ENCODE peak calls at places on chromosomes 13 and 19, in five cellular contexts. R, V, Q, G and K are unnamed samples.

GRCh38 chr13:99123101-99124045 is 77.3 kb upstream of the UBAC2 start:
- DNase-seq in G (no peak), R (no peak), Q (no peak), V (no peak), K (no peak)

GRCh38 chr13:32200741-32201140 is 114.4 kb downstream of the ZAR1L start:
- DNase-seq in G (no peak), Q (no peak), V (no peak), R (no peak), K (no peak)

GRCh38 chr13:99285432-99286182 is 21.6 kb downstream of the GPR183 start:
- DNase-seq in G (no peak), Q (no peak), V (no peak), R (no peak), K (no peak)

GRCh38 chr13:37345869-37346268 is 240.4 kb upstream of the CSNK1A1L start:
- DNase-seq in Q (no peak), G (no peak), R (no peak), V (no peak), K (no peak)

GRCh38 chr19:661427-662196 is 1.4 kb downstream of the RNF126 start:
- DNase-seq in R (no peak), G (no peak), V (no peak), Q (no peak), K (no peak)

GRCh38 chr13:84553252-84553651 is 671.0 kb upstream of the SLITRK1 start:
- DNase-seq in V (no peak), R (no peak), G (no peak), Q (no peak), K (no peak)

GRCh38 chr19:29404951-29405727 is 120.7 kb upstream of the VSTM2B start:
- DNase-seq in G (no peak), R (no peak), V (peak; percentile 1), Q (no peak), K (no peak)

GRCh38 chr19:28039677-28040381 is 1173.1 kb downstream of the UQCRFS1 start:
- DNase-seq in G (no peak), R (no peak), Q (no peak), V (no peak), K (no peak)

GRCh38 chr19:56170261-56170660 is 5.5 kb upstream of the GALP start:
- DNase-seq in Q (no peak), R (no peak), V (peak; percentile 94), G (no peak), K (no peak)

GRCh38 chr13:101838305-101838835 is 385.9 kb downstream of the ITGBL1 start:
- DNase-seq in V (peak; percentile 66), Q (no peak), R (peak; percentile 9), G (no peak), K (no peak)

GRCh38 chr13:96053003-96053703 is at the start of gene UGGT2:
- DNase-seq in G (peak; percentile 85), V (peak; percentile 91), Q (peak; percentile 77), R (peak; percentile 57), K (peak; percentile 93)

GRCh38 chr19:1935484-1936208 is 5.3 kb upstream of the CSNK1G2 start:
- DNase-seq in Q (no peak), R (no peak), V (peak; percentile 10), G (no peak), K (no peak)

GRCh38 chr13:51943721-51944120 is 67.5 kb downstream of the ATP7B start:
- DNase-seq in G (no peak), V (no peak), R (no peak), Q (no peak), K (no peak)

GRCh38 chr13:100987993-100988392 is 313.4 kb upstream of the TMTC4 start:
- DNase-seq in R (peak; percentile 5), G (no peak), V (peak; percentile 27), Q (no peak), K (peak; percentile 8)

GRCh38 chr13:40377783-40378182 is 288.7 kb downstream of the FOXO1 start:
- DNase-seq in R (no peak), G (no peak), Q (no peak), V (no peak), K (no peak)

GRCh38 chr19:50835785-50836542 is 2.6 kb upstream of the KLK15 start:
- DNase-seq in V (peak; percentile 62), R (no peak), G (no peak), Q (no peak), K (peak; percentile 85)

GRCh38 chr19:50252111-50252886 is 48.9 kb downstream of the MYH14 start:
- DNase-seq in Q (no peak), R (no peak), V (peak; percentile 72), G (no peak), K (no peak)

GRCh38 chr13:90445179-90445578 is 902.3 kb upstream of the MIR17HG start:
- DNase-seq in V (peak; percentile 88), R (peak; percentile 73), Q (no peak), G (peak; percentile 14), K (no peak)

GRCh38 chr13:44651209-44651608 is 75.1 kb upstream of the TSC22D1 start:
- DNase-seq in Q (no peak), V (no peak), G (no peak), R (no peak), K (no peak)

GRCh38 chr19:8811315-8812172 is 20.6 kb downstream of the ZNF558 start:
- DNase-seq in Q (no peak), V (peak; percentile 10), G (no peak), R (no peak), K (no peak)

GRCh38 chr13:92103673-92104296 is 705.4 kb downstream of the GPC5 start:
- DNase-seq in R (no peak), Q (no peak), G (no peak), V (peak; percentile 23), K (no peak)

GRCh38 chr13:27280841-27281240 is 10.2 kb downstream of the RASL11A start:
- DNase-seq in Q (no peak), R (no peak), G (no peak), V (no peak), K (no peak)

GRCh38 chr19:39409207-39409885 is 2.7 kb downstream of the ZFP36 start:
- DNase-seq in G (peak; percentile 92), Q (peak; percentile 69), V (peak; percentile 90), R (no peak), K (peak; percentile 62)

GRCh38 chr19:53576941-53577653 is 39.2 kb downstream of the ZNF331 start:
- DNase-seq in R (no peak), V (no peak), G (no peak), Q (no peak), K (no peak)

GRCh38 chr13:45807520-45808099 is 43.9 kb downstream of the SIAH3 start:
- DNase-seq in G (no peak), Q (no peak), R (no peak), V (peak; percentile 59), K (peak; percentile 55)

GRCh38 chr13:23844132-23844531 is 45.1 kb downstream of the MIPEP start:
- DNase-seq in R (no peak), Q (no peak), V (no peak), G (no peak), K (no peak)

DNA sequence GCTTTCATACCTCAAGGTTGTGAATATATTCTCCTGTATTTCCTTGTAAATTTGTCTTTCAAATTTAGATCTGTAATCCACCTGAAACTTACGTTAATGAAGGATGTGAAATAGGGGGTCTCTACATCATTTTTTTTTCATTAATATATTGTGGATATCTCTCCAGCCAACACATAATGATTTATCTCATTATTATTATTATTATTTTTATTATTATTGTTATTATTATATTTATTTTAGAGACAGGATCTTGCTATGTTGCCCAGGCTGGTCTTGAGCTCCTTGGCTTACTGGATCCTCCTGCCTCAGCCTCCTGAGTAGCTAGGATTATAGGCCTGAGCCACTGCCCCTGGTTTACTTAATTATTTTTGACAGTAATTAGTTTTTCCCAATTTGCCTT is 4.3 kb upstream of the LIPE start:
- DNase-seq in V (no peak), R (no peak), G (no peak), Q (no peak), K (no peak)
- TF ChIP-seq CTCF in V (no peak), R (no peak), G (no peak), Q (no peak), K (no peak)

GRCh38 chr19:4053423-4054324 is 13.0 kb downstream of the ZBTB7A start:
- DNase-seq in V (no peak), Q (no peak), G (no peak), R (no peak), K (no peak)

GRCh38 chr19:4051175-4052101 is 15.3 kb downstream of the ZBTB7A start:
- DNase-seq in G (no peak), R (no peak), Q (no peak), V (peak; percentile 63), K (no peak)

GRCh38 chr19:4054471-4055208 is 12.1 kb downstream of the ZBTB7A start:
- DNase-seq in V (no peak), R (no peak), Q (no peak), G (no peak), K (no peak)

GRCh38 chr19:4052114-4052992 is 14.3 kb downstream of the ZBTB7A start:
- DNase-seq in G (peak; percentile 46), V (peak; percentile 64), R (no peak), Q (no peak), K (no peak)

GRCh38 chr19:4052993-4053422 is 13.7 kb downstream of the ZBTB7A start:
- DNase-seq in Q (no peak), R (no peak), G (no peak), V (peak; percentile 23), K (no peak)
- TF ChIP-seq CTCF in Q (no peak), R (no peak), G (no peak), V (no peak), K (no peak)

DNA sequence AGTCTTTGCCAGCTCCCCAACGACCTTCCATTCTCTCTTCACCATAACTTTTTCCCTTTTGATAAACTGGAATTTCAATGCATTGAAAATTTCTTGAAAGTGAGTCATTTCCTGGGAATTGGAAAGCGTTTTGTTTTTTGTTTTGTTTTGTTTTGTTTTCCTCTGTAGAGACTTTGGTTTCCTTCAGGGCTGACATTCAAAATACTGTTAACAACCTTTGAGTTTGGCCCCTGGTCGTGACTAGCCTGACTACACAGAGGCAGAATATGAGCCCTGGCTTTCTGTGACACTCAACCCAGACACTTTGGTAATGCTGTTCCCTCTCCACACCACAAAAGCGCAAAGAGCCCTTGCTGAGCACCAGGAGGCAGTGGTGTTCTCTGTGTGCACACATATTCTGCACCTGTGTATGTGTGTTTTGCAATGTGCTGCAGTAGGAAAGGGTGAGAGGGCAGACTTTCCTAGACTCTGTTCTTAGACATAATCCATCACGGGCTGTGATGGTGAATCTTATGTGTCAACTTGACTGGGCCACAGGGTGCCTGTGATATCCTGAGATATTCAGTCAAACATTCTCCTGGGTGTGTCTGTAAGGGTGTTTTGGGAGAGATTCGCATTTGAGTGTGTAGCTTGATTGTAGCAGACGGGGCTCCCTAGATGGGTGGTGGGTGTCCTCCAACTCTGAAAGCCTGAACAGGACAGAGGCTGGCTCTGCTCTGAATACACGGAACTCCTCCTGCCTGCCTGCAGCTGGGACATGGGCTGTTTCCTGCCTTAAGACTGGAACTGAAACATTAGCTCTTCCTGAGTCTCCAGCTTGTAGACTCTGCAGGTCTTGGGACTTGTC is 29.5 kb upstream of the ANKRD10 start:
- DNase-seq in R (no peak), V (peak; percentile 70), Q (no peak), G (no peak), K (peak; percentile 20)
- TF ChIP-seq CTCF in R (peak; percentile 56), V (peak; percentile 86), Q (peak; percentile 39), G (no peak), K (no peak)

DNA sequence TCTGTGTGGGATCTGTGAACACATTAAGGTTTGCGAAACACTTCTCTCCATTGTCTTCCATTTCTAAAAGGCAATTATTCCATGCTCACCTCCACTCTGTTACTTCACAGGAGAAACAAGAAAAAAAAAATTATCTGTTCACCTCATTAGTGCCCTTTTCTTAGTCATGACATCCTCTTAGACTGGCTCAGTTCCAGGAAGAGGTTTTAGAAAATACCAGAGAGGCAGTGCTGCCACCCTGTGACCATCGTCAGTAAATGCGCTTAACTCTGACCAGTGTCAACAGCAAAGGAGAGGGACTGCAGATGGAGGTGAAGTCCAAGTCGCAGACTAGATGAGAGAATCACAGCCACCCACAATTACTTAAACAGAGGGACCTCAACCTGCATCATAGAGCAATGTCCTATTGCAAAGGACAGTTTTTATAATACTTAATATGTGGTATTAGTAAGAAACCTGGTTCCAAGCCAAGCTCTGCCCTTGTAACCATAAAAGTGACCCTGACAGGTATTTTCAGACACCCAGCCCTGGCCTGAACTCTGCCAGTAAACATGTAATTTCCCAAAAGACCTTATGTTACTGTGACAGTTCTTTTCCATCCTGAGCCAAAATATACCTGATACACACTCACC is 19.4 kb downstream of the CEACAM21 start:
- DNase-seq in R (peak; percentile 12), V (peak; percentile 81), G (no peak), Q (no peak), K (peak; percentile 70)
- TF ChIP-seq CTCF in R (peak; percentile 59), V (peak; percentile 73), G (no peak), Q (no peak), K (peak; percentile 65)